ENCODE peak calls at places on chromosome 21, in eight cellular contexts. K, S, I, J, A, T, V and Y are unnamed samples.
A peak's percentile ranks its signal among the peaks of the same experiment; 100 is the strongest.

GRCh38 chr21:16072692-16073091 is 342.9 kb downstream of the USP25 start:
- DNase-seq in K (no peak), S (no peak), I (no peak), J (no peak), A (peak; percentile 75), T (no peak), V (no peak), Y (peak; percentile 62)

GRCh38 chr21:16873581-16873980 is 639.3 kb upstream of the CXADR start:
- DNase-seq in K (no peak), S (no peak), I (no peak), J (no peak), A (peak; percentile 97), T (no peak), V (no peak), Y (no peak)

GRCh38 chr21:43866233-43866632 is 1.2 kb downstream of the AGPAT3 start:
- DNase-seq in K (no peak), S (peak; percentile 29), I (no peak), J (peak; percentile 19), A (peak; percentile 20), T (no peak), V (peak; percentile 73), Y (peak; percentile 75)

GRCh38 chr21:34086887-34087306 is 13.5 kb downstream of the MRPS6 start:
- DNase-seq in K (no peak), S (no peak), I (no peak), J (no peak), A (no peak), T (no peak), V (no peak), Y (no peak)

GRCh38 chr21:24869862-24870261 is 737.4 kb downstream of the MRPL39 start:
- DNase-seq in K (no peak), S (no peak), I (no peak), J (no peak), A (no peak), T (no peak), V (no peak), Y (no peak)

GRCh38 chr21:16069713-16070112 is 339.9 kb downstream of the USP25 start:
- DNase-seq in K (no peak), S (no peak), I (no peak), J (no peak), A (peak; percentile 35), T (no peak), V (no peak), Y (no peak)

GRCh38 chr21:25457946-25458345 is 149.3 kb downstream of the MRPL39 start:
- DNase-seq in K (no peak), S (no peak), I (no peak), J (no peak), A (no peak), T (no peak), V (no peak), Y (no peak)

GRCh38 chr21:21195417-21195816 is 197.2 kb downstream of the NCAM2 start:
- DNase-seq in K (no peak), S (no peak), I (no peak), J (no peak), A (no peak), T (no peak), V (no peak), Y (no peak)

GRCh38 chr21:44291936-44292811 is 6.5 kb downstream of the AIRE start:
- DNase-seq in K (no peak), S (no peak), I (no peak), J (peak; percentile 30), A (no peak), T (no peak), V (no peak), Y (no peak)

GRCh38 chr21:44526096-44526997 is 13.6 kb downstream of the KRTAP10-1 start:
- DNase-seq in K (no peak), S (no peak), I (no peak), J (no peak), A (no peak), T (peak; percentile 22), V (no peak), Y (no peak)

GRCh38 chr21:37916795-37917142 is 512 bp upstream of the KCNJ6 start:
- DNase-seq in K (no peak), S (no peak), I (no peak), J (peak; percentile 85), A (no peak), T (peak; percentile 3), V (no peak), Y (peak; percentile 53)

GRCh38 chr21:16343776-16344175 is 614.0 kb downstream of the USP25 start:
- DNase-seq in K (no peak), S (no peak), I (no peak), J (no peak), A (no peak), T (no peak), V (no peak), Y (no peak)

GRCh38 chr21:44085491-44086321 is 21.5 kb upstream of the PWP2 start:
- DNase-seq in K (no peak), S (no peak), I (peak; percentile 26), J (no peak), A (no peak), T (no peak), V (no peak), Y (no peak)

GRCh38 chr21:32061755-32062154 is 188.9 kb downstream of the HUNK start:
- DNase-seq in K (no peak), S (no peak), I (no peak), J (no peak), A (no peak), T (no peak), V (no peak), Y (no peak)

GRCh38 chr21:37993071-37993470 is 76.8 kb upstream of the KCNJ6 start:
- DNase-seq in K (no peak), S (no peak), I (no peak), J (no peak), A (no peak), T (no peak), V (no peak), Y (no peak)

DNA sequence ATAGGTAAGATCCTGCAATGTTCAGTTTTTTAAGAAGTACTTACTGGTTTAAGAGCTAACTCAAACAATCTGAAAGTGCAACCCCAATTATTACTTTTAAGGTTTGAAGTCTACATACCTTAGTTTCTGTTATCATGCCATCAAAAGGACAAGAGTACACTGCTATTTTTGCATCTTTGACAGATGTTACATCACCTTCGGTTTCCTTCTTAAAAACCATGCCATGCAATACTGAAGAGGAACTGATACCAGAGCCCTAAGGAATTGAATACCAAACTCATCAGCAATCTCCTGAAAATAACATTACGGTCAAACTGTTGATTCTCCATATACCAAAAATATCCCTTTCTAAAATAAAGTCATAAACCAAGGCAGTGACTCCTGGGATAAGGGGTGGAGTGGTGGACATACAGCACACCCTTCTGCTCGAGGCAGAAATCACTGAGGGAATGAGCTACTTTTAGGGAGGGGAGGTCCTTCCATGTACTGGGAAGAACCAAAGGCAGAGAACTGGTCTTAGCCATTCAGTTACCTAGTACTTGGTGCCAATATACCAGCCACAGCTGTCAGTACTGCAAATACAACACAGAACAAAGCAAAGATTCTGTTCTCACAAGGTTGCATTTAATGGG is 8.5 kb downstream of the CCT8 start:
- DNase-seq in K (no peak), S (no peak), I (no peak), J (no peak), A (no peak), T (no peak), V (no peak), Y (no peak)
- TF ChIP-seq EZH2 in K (no peak), S (no peak), I (no peak), J (no peak), A (no peak), T (no peak), V (no peak), Y (no peak)

DNA sequence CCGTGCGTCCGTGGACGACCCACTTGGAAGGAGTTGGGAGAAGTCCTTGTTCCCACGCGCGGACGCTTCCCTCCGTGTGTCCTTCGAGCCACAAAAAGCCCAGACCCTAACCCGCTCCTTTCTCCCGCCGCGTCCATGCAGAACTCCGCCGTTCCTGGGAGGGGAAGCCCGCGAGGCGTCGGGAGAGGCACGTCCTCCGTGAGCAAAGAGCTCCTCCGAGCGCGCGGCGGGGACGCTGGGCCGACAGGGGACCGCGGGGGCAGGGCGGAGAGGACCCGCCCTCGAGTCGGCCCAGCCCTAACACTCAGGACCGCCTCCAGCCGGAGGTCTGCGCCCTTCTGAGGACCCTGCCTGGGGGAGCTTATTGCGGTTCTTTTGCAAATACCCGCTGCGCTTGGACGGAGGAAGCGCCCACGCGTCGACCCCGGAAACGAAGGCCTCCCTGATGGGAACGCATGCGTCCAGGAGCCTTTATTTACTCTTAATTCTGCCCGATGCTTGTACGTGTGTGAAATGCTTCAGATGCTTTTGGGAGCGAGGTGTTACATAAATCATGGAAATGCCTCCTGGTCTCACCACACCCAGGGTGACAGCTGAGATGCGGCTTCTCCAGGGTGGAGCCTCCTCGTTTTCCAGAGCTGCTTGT is 32.4 kb downstream of the PRMT2 start:
- DNase-seq in K (peak; percentile 35), S (peak; percentile 39), I (peak; percentile 22), J (peak; percentile 79), A (no peak), T (peak; percentile 14), V (no peak), Y (peak; percentile 41)
- TF ChIP-seq EZH2 in K (no peak), S (no peak), I (peak; percentile 35), J (peak; percentile 66), A (no peak), T (no peak), V (no peak), Y (no peak)

DNA sequence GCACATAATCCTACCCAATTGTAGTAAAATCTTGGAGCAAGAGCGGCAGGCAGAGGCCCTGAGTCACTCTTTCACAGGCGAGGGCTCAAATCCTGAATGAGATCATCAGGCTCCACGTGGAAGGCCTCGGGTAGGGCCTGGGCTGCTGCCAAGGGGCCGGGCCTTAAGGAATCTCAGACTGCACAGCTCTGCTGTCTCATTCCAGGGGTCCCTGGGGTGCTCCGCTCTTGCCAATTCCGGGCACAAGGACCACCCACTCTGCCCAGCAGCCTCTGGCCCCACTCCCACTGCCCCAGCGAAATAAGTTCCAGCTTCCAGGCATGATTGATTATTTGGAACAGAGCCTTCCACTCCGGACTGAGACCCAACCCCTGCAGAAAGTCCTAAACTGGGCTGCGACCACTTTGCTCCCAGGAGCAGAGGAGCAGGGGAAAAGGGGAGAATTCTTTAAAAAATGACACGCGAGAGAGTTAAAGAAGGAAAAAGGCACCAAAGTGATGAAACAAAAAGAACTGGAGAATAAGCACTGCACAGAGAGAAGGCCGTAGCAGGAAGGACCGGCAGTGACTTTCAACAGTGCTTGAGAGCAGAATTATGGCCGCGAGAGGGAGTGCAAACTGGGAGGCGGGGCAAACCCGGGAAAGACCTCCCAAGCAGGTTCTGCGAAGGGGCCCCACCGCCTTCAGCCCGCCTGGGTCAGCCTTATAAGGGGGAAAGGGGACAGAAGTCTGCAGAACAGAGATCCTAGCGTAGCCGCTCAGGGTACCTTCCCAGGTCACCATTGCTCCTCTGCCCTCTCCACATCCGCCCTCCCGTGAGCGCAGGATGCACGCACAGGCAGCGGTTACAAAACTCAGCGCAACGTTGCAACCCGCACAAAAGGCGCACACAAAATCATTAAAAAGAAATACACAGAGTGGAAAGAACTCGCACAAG is 2.0 kb downstream of the ADAMTS1 start:
- DNase-seq in K (peak; percentile 58), S (peak; percentile 91), I (peak; percentile 94), J (peak; percentile 81), A (no peak), T (no peak), V (no peak), Y (peak; percentile 95)
- TF ChIP-seq EZH2 in K (no peak), S (no peak), I (no peak), J (no peak), A (no peak), T (no peak), V (no peak), Y (no peak)

DNA sequence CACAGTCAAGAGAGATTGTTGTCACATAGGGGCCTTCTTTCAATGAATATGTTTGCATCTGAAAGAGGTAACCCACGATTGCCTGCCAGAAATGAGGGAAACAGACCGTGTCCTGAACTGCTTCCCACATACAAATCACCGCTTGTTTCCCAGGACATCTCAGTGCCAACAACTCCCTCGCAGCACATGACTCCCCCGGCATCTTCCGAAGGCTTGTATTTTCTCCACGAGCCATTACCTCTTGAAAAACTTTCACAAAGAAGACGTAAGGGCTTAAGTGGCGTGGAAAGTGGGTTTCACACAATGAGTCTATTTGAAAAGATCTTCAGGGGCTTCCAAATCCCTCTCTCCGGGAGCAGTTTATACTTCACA is 31.6 kb upstream of the PDE9A start:
- DNase-seq in K (no peak), S (no peak), I (no peak), J (no peak), A (no peak), T (no peak), V (no peak), Y (no peak)
- TF ChIP-seq EZH2 in K (no peak), S (no peak), I (no peak), J (no peak), A (no peak), T (no peak), V (no peak), Y (no peak)